ENCODE peak calls at places on chromosomes 16 and 17, in nine cellular contexts. E is K562; Z is HepG2; M is heart right ventricle; S is neural progenitor cell; N is PC-3; U is adrenal gland; R is CD8-positive, alpha-beta T cell; G is tibial artery. A is an unnamed sample. For H3K4me1 and H3K27me3, the result is how much of the 10 kb centered on the place peaks cover.

GRCh38 chr17:2721603-2722002 is 10.0 kb upstream of the CLUH start:
- DNase-seq in S (no peak), M (no peak), E (no peak), Z (no peak), R (no peak), G (no peak), N (no peak), U (no peak), A (no peak)

GRCh38 chr17:68468334-68468733 is 11.0 kb upstream of the WIPI1 start:
- DNase-seq in S (no peak), M (no peak), U (no peak), N (no peak), G (no peak), Z (no peak), E (no peak), R (no peak), A (no peak)

GRCh38 chr16:70754371-70754770 is 46.6 kb downstream of the VAC14 start:
- DNase-seq in U (no peak), M (no peak), N (no peak), G (no peak), E (no peak), S (no peak), R (no peak), Z (no peak), A (no peak)

GRCh38 chr17:65131946-65132345 is 5.2 kb upstream of the RGS9 start:
- DNase-seq in E (no peak), G (no peak), M (no peak), N (peak), Z (peak), S (no peak), U (no peak), R (no peak), A (no peak)

GRCh38 chr17:78779848-78780247 is 2.2 kb downstream of the CYTH1 start:
- DNase-seq in M (no peak), N (no peak), S (peak), U (no peak), R (peak), Z (no peak), G (peak), E (no peak), A (no peak)

GRCh38 chr17:16662936-16663335 is 9.3 kb upstream of the ZNF624 start:
- DNase-seq in U (no peak), G (no peak), Z (no peak), E (no peak), N (peak), S (no peak), R (no peak), M (no peak), A (no peak)

GRCh38 chr16:89805136-89805905 is 11.1 kb downstream of the FANCA start:
- DNase-seq in N (no peak), G (no peak), U (no peak), E (no peak), S (no peak), M (no peak), R (no peak), Z (no peak), A (no peak)

GRCh38 chr17:51000835-51001638 is 119.6 kb downstream of the SPAG9 start:
- DNase-seq in R (peak), N (peak), E (no peak), G (no peak), Z (peak), U (no peak), M (no peak), S (peak), A (peak)

GRCh38 chr16:28943281-28943680 is 7.5 kb upstream of the NFATC2IP start:
- DNase-seq in G (no peak), M (no peak), E (no peak), N (no peak), R (no peak), Z (no peak), S (no peak), U (no peak), A (no peak)

GRCh38 chr17:42050360-42051012 is at the start of gene C17orf113:
- DNase-seq in R (peak), N (peak), Z (peak), M (peak), U (peak), E (peak), S (peak), G (no peak), A (peak)

GRCh38 chr16:72985148-72985882 is 62.6 kb downstream of the ZFHX3 start:
- DNase-seq in U (no peak), E (no peak), M (peak), N (no peak), S (no peak), G (peak), R (no peak), Z (no peak), A (no peak)

GRCh38 chr16:85625053-85625452 is 11.9 kb downstream of the GSE1 start:
- DNase-seq in U (no peak), Z (no peak), R (no peak), S (no peak), N (no peak), E (no peak), G (no peak), M (no peak), A (peak)

GRCh38 chr17:78992542-78993212 is 13.0 kb upstream of the LGALS3BP start:
- DNase-seq in U (peak), G (no peak), N (no peak), S (no peak), R (no peak), M (peak), E (no peak), Z (no peak), A (no peak)

GRCh38 chr16:85652431-85653221 is 36.1 kb downstream of the GINS2 start:
- DNase-seq in E (peak), Z (peak), R (no peak), S (peak), N (peak), U (peak), G (peak), M (peak), A (peak)

GRCh38 chr16:89344846-89345577 is 127.5 kb downstream of the ZNF778 start:
- DNase-seq in R (no peak), G (no peak), U (no peak), M (no peak), E (no peak), N (no peak), Z (no peak), S (no peak), A (no peak)

GRCh38 chr17:77834170-77835115 is 124.1 kb upstream of the TNRC6C start:
- DNase-seq in N (peak), G (peak), E (peak), U (peak), M (peak), R (peak), Z (peak), S (peak), A (peak)

GRCh38 chr17:77897741-77898301 is 60.7 kb upstream of the TNRC6C start:
- DNase-seq in N (no peak), S (peak), Z (no peak), R (no peak), G (peak), M (no peak), E (no peak), U (no peak), A (no peak)

GRCh38 chr16:85613609-85614337 is 651 bp downstream of the GSE1 start:
- DNase-seq in S (peak), R (no peak), Z (peak), U (peak), G (peak), E (peak), N (peak), M (peak), A (peak)

GRCh38 chr17:40309031-40309937 is at the start of gene RARA:
- DNase-seq in M (peak), G (no peak), U (peak), S (peak), N (no peak), R (peak), Z (peak), E (peak), A (peak)
- H3K4me1 ChIP-seq in M (half or more), G (half or more), U (half or more), S (half or more), N (half or more), R (half or more), Z (half or more), E (under half), A (half or more)

DNA sequence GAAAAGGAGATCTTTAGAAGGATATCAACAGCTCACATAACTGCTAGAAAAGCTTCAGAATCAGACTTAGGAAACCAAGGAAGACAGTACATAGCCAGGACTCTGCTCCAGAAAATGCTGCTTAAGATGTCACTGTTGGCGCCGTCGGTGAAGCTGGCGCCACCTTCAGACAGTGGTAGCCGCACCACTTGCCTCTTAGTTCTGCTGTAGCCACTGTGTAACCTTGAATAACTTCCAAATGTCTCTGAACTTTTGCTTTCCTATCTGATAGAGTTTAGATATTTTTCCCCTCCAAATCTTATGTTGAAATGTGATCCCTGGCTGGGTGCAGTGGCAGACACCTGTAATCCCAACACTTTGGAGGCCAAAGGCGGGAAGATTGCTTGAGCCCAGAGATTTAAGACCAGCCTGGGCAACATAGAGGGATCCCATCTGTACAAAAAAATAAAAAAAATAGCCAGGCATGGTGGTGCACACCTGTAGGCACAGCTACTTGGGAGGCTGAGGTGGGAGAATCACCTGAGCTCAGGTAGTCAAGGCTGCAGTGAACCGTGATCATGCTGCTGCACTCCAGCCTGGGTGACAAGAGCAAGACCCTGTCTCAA is 6.3 kb upstream of the USP31 start:
- DNase-seq in S (peak), U (peak), M (no peak), N (peak), R (no peak), E (no peak), G (no peak), Z (no peak), A (no peak)
- TF ChIP-seq CTCF in S (peak), U (peak), M (peak), N (peak), R (no peak), E (peak), G (no peak), Z (peak), A (peak)

GRCh38 chr17:38566666-38567031 is 39.1 kb downstream of the SRCIN1 start:
- DNase-seq in E (no peak), R (no peak), Z (no peak), M (no peak), G (no peak), S (no peak), U (no peak), N (no peak), A (no peak)

GRCh38 chr17:38565853-38566665 is 39.7 kb downstream of the SRCIN1 start:
- DNase-seq in E (no peak), S (no peak), M (no peak), N (no peak), R (no peak), U (no peak), G (no peak), Z (no peak), A (no peak)

GRCh38 chr17:38568274-38568673 is 37.5 kb downstream of the SRCIN1 start:
- DNase-seq in G (no peak), Z (no peak), S (peak), R (no peak), E (no peak), U (no peak), M (no peak), N (no peak), A (no peak)

GRCh38 chr17:38568845-38569510 is 36.8 kb downstream of the SRCIN1 start:
- DNase-seq in M (no peak), Z (no peak), E (no peak), G (no peak), N (no peak), S (no peak), R (no peak), U (no peak), A (no peak)

GRCh38 chr17:38567350-38567749 is 38.4 kb downstream of the SRCIN1 start:
- DNase-seq in R (no peak), N (no peak), S (no peak), M (no peak), G (no peak), Z (no peak), E (no peak), U (no peak), A (no peak)
- H3K27me3 ChIP-seq in R (half or more), N (under half), S (half or more), M (half or more), G (under half), Z (under half), E (half or more), U (half or more), A (under half)

DNA sequence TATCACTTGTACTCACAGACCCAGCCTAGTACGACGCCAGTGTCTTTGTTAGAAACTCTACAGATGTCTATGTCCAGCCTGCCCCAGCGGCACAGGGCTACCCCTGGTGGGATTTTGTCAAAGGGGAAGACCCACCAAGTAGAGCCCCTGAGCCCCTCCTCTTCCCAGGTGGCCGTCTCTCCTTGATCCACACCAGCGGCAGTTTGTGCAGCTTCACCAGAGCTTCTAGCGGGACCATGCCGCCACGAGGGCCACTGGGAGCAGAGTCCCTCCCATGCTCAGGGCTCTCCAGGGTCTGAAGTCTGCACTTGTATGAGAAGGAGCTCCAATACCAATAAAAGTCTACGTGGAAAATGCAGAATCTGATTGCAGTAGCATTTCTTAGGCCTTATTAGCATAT is 157.1 kb downstream of the RPTOR start:
- DNase-seq in E (no peak), N (no peak), S (no peak), R (no peak), Z (peak), U (no peak), G (peak), M (no peak), A (no peak)
- H3K4me1 ChIP-seq in E (under half), N (under half), S (under half), R (under half), Z (under half), U (under half), G (under half), M (under half), A (under half)